ENCODE peak calls at places on chromosomes 7 and 10, in nine cellular contexts. I, C, G, M, E, S, L, H and U are unnamed samples.

GRCh38 chr10:119680050-119680449 is 28.9 kb downstream of the BAG3 start:
- DNase-seq in L (peak; percentile 93), H (peak; percentile 58), C (no peak), G (peak; percentile 84), E (no peak), M (no peak), S (peak; percentile 97), I (no peak), U (no peak)

GRCh38 chr10:47023237-47024045 is 112.2 kb downstream of the PTPN20 start:
- DNase-seq in E (no peak), M (no peak), S (no peak), G (no peak), H (no peak), L (no peak), I (no peak), C (no peak), U (no peak)

GRCh38 chr7:23544913-23545354 is 13.2 kb upstream of the TRA2A start:
- DNase-seq in H (no peak), I (no peak), L (peak; percentile 27), C (peak; percentile 26), S (peak; percentile 60), E (no peak), M (no peak), G (no peak), U (no peak)

GRCh38 chr10:73017955-73018480 is 63.4 kb upstream of the PLA2G12B start:
- DNase-seq in M (no peak), S (no peak), I (peak; percentile 19), E (no peak), G (no peak), C (no peak), L (peak; percentile 48), H (peak; percentile 8), U (peak; percentile 23)

GRCh38 chr7:29946428-29947186 is 43.0 kb downstream of the SCRN1 start:
- DNase-seq in H (peak; percentile 22), E (no peak), L (peak; percentile 42), M (no peak), S (peak; percentile 39), I (peak; percentile 38), C (no peak), G (peak; percentile 12), U (no peak)

GRCh38 chr7:158685727-158686126 is 18.9 kb downstream of the NCAPG2 start:
- DNase-seq in H (no peak), G (no peak), M (no peak), S (no peak), I (no peak), E (no peak), L (peak; percentile 54), C (no peak), U (no peak)

GRCh38 chr7:4726051-4726450 is 44.0 kb downstream of the FOXK1 start:
- DNase-seq in I (no peak), C (no peak), E (no peak), L (no peak), S (no peak), G (no peak), H (no peak), M (no peak), U (no peak)

GRCh38 chr7:155337946-155338631 is 40.4 kb downstream of the INSIG1 start:
- DNase-seq in G (no peak), M (no peak), L (no peak), E (no peak), C (no peak), S (no peak), I (no peak), H (no peak), U (no peak)

GRCh38 chr7:113113912-113114311 is 4.4 kb downstream of the SMIM30 start:
- DNase-seq in C (no peak), E (no peak), I (peak; percentile 7), S (no peak), H (no peak), G (no peak), M (no peak), L (peak; percentile 20), U (no peak)

GRCh38 chr10:60433684-60434083 is 44.0 kb upstream of the ANK3 start:
- DNase-seq in L (peak; percentile 78), M (no peak), G (no peak), S (peak; percentile 44), I (no peak), H (no peak), C (no peak), E (no peak), U (no peak)

GRCh38 chr10:31186225-31187010 is 132.6 kb upstream of the ZEB1 start:
- DNase-seq in L (no peak), I (no peak), C (no peak), S (no peak), E (no peak), G (no peak), H (no peak), M (no peak), U (no peak)

GRCh38 chr10:103645141-103646054 is 151.9 kb downstream of the NEURL1 start:
- DNase-seq in S (peak; percentile 75), M (no peak), E (no peak), H (peak; percentile 89), I (peak; percentile 58), L (peak; percentile 98), G (no peak), C (no peak), U (peak; percentile 69)

GRCh38 chr7:139109188-139109982 is at the start of gene ZC3HAV1:
- DNase-seq in G (peak; percentile 86), I (peak; percentile 88), E (peak; percentile 57), S (peak; percentile 70), M (peak; percentile 87), L (peak; percentile 92), C (peak; percentile 40), H (peak; percentile 89), U (peak; percentile 91)

GRCh38 chr7:94055963-94056362 is 51.8 kb upstream of the BET1 start:
- DNase-seq in E (no peak), I (no peak), G (no peak), H (no peak), L (peak; percentile 15), S (no peak), M (no peak), C (no peak), U (no peak)

GRCh38 chr7:129225206-129225930 is 538 bp downstream of the AHCYL2 start:
- DNase-seq in C (no peak), M (peak; percentile 46), H (peak; percentile 46), I (peak; percentile 38), S (peak; percentile 29), G (peak; percentile 17), E (peak; percentile 16), L (peak; percentile 43), U (peak; percentile 23)

GRCh38 chr10:7269988-7270387 is 140.8 kb downstream of the SFMBT2 start:
- DNase-seq in E (no peak), I (no peak), M (no peak), C (no peak), G (no peak), S (no peak), L (no peak), H (no peak), U (no peak)

GRCh38 chr10:73871295-73871914 is 3.0 kb downstream of the CAMK2G start:
- DNase-seq in M (no peak), C (no peak), I (no peak), G (no peak), L (no peak), S (no peak), H (no peak), E (no peak), U (no peak)

GRCh38 chr10:27345455-27345909 is 104.9 kb upstream of the ACBD5 start:
- DNase-seq in C (no peak), H (no peak), M (no peak), L (no peak), E (no peak), I (no peak), G (no peak), S (no peak), U (no peak)